ENCODE peak calls at places on chromosomes 13 and 19, in ten cellular contexts. B is H1, T is tibial nerve, Q is HepG2, H is transverse colon, M is A549, F is stomach, W is ovary, C is K562, U is upper lobe of left lung. G is an unnamed sample.

GRCh38 chr19:29115181-29115580 is 97.8 kb downstream of the UQCRFS1 start:
- DNase-seq in U (no peak), T (no peak), W (no peak), B (no peak), H (no peak), C (no peak), F (no peak), M (no peak), Q (no peak), G (no peak)

GRCh38 chr13:78499802-78500201 is 103.5 kb downstream of the POU4F1 start:
- DNase-seq in M (no peak), C (no peak), T (no peak), W (no peak), H (no peak), F (no peak), U (no peak), B (no peak), Q (no peak), G (no peak)

GRCh38 chr19:30731596-30731995 is 359.4 kb downstream of the ZNF536 start:
- DNase-seq in H (no peak), T (no peak), W (no peak), B (no peak), U (peak), M (no peak), C (no peak), Q (no peak), F (no peak), G (no peak)

GRCh38 chr13:52785721-52786120 is 46.1 kb upstream of the CNMD start:
- DNase-seq in H (no peak), U (no peak), F (no peak), W (no peak), C (no peak), M (no peak), B (no peak), T (no peak), Q (no peak), G (no peak)

GRCh38 chr13:93797463-93797862 is 570.9 kb downstream of the GPC6 start:
- DNase-seq in W (no peak), M (no peak), C (no peak), U (no peak), T (no peak), B (no peak), Q (no peak), F (no peak), H (no peak), G (no peak)

GRCh38 chr13:32650705-32651311 is 64.6 kb downstream of the PDS5B start:
- DNase-seq in H (peak), Q (peak), T (peak), W (no peak), F (peak), C (peak), U (no peak), M (peak), B (no peak), G (no peak)

GRCh38 chr13:62113145-62113544 is 697.5 kb upstream of the PCDH20 start:
- DNase-seq in Q (no peak), M (no peak), F (no peak), C (no peak), B (no peak), H (no peak), W (no peak), U (no peak), T (no peak), G (no peak)

GRCh38 chr13:51873419-51873818 is 11.7 kb downstream of the CCDC70 start:
- DNase-seq in B (no peak), C (no peak), F (no peak), H (no peak), T (no peak), U (no peak), W (no peak), M (no peak), Q (no peak), G (peak)

GRCh38 chr19:44807652-44808462 is 1.0 kb upstream of the BCAM start:
- DNase-seq in C (peak), U (no peak), W (peak), Q (peak), M (peak), F (peak), T (peak), B (peak), H (peak), G (no peak)

GRCh38 chr13:38908574-38908973 is 82.1 kb downstream of the STOML3 start:
- DNase-seq in H (no peak), T (no peak), B (no peak), C (no peak), F (no peak), Q (no peak), U (no peak), M (no peak), W (no peak), G (no peak)

GRCh38 chr13:39370554-39370953 is 232.4 kb downstream of the LHFPL6 start:
- DNase-seq in U (no peak), F (no peak), B (no peak), M (no peak), Q (no peak), T (no peak), H (no peak), W (no peak), C (no peak), G (no peak)

GRCh38 chr13:35953537-35954206 is 177.5 kb downstream of the DCLK1 start:
- DNase-seq in U (no peak), Q (peak), C (peak), B (peak), M (peak), F (peak), W (peak), H (peak), T (peak), G (peak)

GRCh38 chr19:47414469-47414868 is 4.9 kb downstream of the MEIS3 start:
- DNase-seq in H (no peak), C (peak), F (no peak), W (no peak), U (peak), T (no peak), B (no peak), Q (peak), M (no peak), G (no peak)

GRCh38 chr13:22091222-22091970 is 420.5 kb downstream of the FGF9 start:
- DNase-seq in C (no peak), Q (no peak), M (no peak), T (peak), U (no peak), B (no peak), F (no peak), W (no peak), H (no peak), G (no peak)

GRCh38 chr13:113113846-113114271 is 8.3 kb downstream of the F7 start:
- DNase-seq in W (no peak), H (peak), F (no peak), C (no peak), T (no peak), M (no peak), B (no peak), Q (no peak), U (no peak), G (no peak)

GRCh38 chr13:50580684-50581305 is 262.7 kb downstream of the DLEU7 start:
- DNase-seq in F (no peak), Q (no peak), C (no peak), M (no peak), H (no peak), B (no peak), U (no peak), W (no peak), T (no peak), G (no peak)

GRCh38 chr19:28468701-28469459 is 744.1 kb downstream of the UQCRFS1 start:
- DNase-seq in T (no peak), W (no peak), Q (no peak), U (peak), B (no peak), F (no peak), M (no peak), H (peak), C (no peak), G (no peak)

GRCh38 chr13:50713849-50714248 is 129.6 kb downstream of the DLEU7 start:
- DNase-seq in F (no peak), U (peak), H (peak), C (no peak), M (no peak), W (no peak), Q (no peak), T (peak), B (no peak), G (no peak)

GRCh38 chr13:67259208-67259607 is 29.1 kb upstream of the PCDH9 start:
- DNase-seq in C (no peak), U (no peak), W (no peak), M (no peak), B (no peak), F (no peak), Q (no peak), H (no peak), T (no peak), G (no peak)

GRCh38 chr13:62779146-62779545 is 1363.5 kb upstream of the PCDH20 start:
- DNase-seq in T (no peak), H (no peak), U (no peak), F (no peak), B (no peak), W (no peak), Q (no peak), M (no peak), C (no peak), G (no peak)

GRCh38 chr19:35404879-35405622 is 34.2 kb downstream of the GPR42 start:
- DNase-seq in W (no peak), M (peak), C (peak), H (peak), T (no peak), Q (peak), F (peak), U (no peak), B (no peak), G (no peak)

GRCh38 chr19:50722248-50723013 is 733 bp upstream of the CLEC11A start:
- DNase-seq in F (no peak), B (no peak), W (no peak), T (no peak), C (no peak), H (no peak), Q (no peak), M (no peak), U (no peak), G (no peak)

GRCh38 chr13:29105779-29106178 is 285.6 kb downstream of the MTUS2 start:
- DNase-seq in C (peak), U (no peak), F (no peak), H (no peak), Q (no peak), B (no peak), T (no peak), W (no peak), M (peak), G (no peak)

GRCh38 chr13:94967183-94968039 is 255.1 kb upstream of the SOX21 start:
- DNase-seq in H (no peak), W (peak), Q (no peak), M (peak), F (peak), B (no peak), U (peak), C (peak), T (no peak), G (no peak)

GRCh38 chr13:75135325-75135825 is 346.6 kb downstream of the TBC1D4 start:
- DNase-seq in C (no peak), Q (no peak), H (no peak), T (no peak), U (no peak), F (no peak), W (no peak), B (no peak), M (no peak), G (no peak)

GRCh38 chr13:28467034-28467433 is 27.9 kb downstream of the FLT1 start:
- DNase-seq in B (no peak), M (no peak), F (no peak), H (no peak), T (no peak), W (no peak), U (no peak), C (no peak), Q (no peak), G (no peak)

GRCh38 chr19:10431943-10432735 is 11.8 kb downstream of the PDE4A start:
- DNase-seq in H (peak), W (no peak), M (no peak), B (no peak), Q (no peak), C (peak), F (peak), U (peak), T (peak), G (no peak)

GRCh38 chr13:68078874-68079273 is 848.7 kb upstream of the PCDH9 start:
- DNase-seq in B (no peak), U (no peak), H (no peak), C (no peak), M (no peak), W (no peak), T (no peak), Q (no peak), F (no peak), G (no peak)

GRCh38 chr19:16118489-16119033 is 6.9 kb downstream of the RAB8A start:
- DNase-seq in T (no peak), W (no peak), U (no peak), Q (no peak), F (peak), B (no peak), C (no peak), M (no peak), H (peak), G (no peak)

GRCh38 chr19:17576758-17577532 is 21.5 kb downstream of the COLGALT1 start:
- DNase-seq in B (peak), U (peak), F (no peak), Q (no peak), H (peak), W (peak), T (peak), M (peak), C (peak), G (no peak)

GRCh38 chr19:1999856-2000515 is 15.5 kb downstream of the BTBD2 start:
- DNase-seq in H (no peak), C (no peak), U (peak), T (no peak), F (no peak), Q (no peak), W (no peak), B (no peak), M (no peak), G (no peak)

GRCh38 chr13:36736119-36736726 is 62.4 kb downstream of the SERTM1 start:
- DNase-seq in F (peak), Q (peak), B (no peak), M (peak), C (peak), H (peak), T (peak), U (no peak), W (peak), G (no peak)

GRCh38 chr19:33297401-33298145 is 4.8 kb downstream of the CEBPA start:
- DNase-seq in H (no peak), B (no peak), Q (no peak), T (no peak), M (no peak), F (no peak), U (no peak), W (no peak), C (no peak), G (no peak)

DNA sequence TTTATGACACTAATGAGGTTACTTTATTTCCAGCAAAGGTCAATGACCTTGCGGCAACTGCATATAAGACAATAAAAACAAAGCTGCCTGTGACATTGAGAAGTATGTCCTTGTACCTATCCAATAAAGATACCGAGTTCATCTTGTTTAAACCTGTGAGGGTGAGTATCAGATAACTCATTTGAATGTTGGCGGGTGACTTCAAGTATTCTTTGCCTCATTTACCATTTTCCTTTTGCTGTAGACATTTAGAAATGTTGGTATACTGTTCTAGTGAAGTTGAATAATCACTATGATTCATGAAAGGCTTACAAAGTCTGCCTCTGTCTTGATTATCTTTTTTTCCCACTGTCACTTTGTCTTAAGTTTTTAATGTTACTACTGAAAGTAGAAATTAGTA is 65.0 kb downstream of the COG3 start:
- DNase-seq in C (no peak), M (no peak), T (no peak), U (no peak), Q (no peak), H (no peak), F (no peak), W (no peak), B (no peak), G (no peak)
- TF ChIP-seq EP300 in C (no peak), M (no peak), T (no peak), U (no peak), Q (no peak), H (no peak), F (no peak), W (no peak), B (no peak), G (no peak)

DNA sequence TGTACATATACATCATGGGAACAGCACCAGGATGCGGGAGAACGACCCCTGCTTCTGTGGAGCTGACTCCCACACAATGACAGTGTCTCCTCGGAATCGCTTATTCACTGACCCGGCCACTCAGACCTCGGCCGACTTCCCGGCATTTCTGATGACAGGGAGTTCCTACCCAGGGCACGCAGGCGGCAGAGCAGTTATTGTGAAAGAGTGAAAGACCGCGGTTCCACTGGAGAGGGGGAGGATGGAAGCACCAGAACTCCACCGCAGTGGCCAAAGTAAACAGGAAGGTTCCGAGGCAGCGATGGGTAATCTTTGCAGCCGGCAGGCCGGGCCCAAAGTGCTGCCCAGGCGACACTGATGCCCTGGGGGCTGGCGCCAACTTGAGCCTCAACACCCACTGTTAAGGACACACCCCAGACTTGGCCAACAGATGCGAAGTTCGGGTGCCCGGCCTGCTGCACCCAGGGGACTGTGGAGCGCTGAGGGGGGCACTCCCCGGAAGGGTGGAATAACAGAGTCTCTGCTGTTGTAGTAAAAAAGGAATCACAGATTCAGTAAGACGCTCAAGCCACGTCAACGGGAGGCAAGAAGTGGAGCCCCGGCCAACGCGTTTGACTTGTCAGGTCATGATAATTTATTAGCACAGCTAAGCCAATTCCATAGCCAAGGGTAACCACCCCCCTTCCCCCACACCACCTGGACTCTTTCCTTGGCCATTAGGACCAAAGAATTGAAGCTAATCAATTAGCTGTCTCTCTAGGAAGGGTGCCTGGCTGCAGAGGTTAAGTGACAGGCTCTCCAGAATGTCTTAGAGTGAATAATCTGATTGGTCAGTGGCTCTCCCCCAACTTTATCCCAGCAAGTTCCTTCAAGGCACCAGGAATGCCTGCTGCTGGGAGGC is 5.8 kb downstream of the MLLT1 start:
- DNase-seq in T (peak), Q (peak), M (no peak), C (peak), F (peak), U (peak), H (peak), B (no peak), W (peak), G (peak)
- TF ChIP-seq POLR2A in T (no peak), Q (no peak), M (no peak), C (no peak), F (no peak), U (no peak), H (peak), B (no peak), W (no peak), G (no peak)

DNA sequence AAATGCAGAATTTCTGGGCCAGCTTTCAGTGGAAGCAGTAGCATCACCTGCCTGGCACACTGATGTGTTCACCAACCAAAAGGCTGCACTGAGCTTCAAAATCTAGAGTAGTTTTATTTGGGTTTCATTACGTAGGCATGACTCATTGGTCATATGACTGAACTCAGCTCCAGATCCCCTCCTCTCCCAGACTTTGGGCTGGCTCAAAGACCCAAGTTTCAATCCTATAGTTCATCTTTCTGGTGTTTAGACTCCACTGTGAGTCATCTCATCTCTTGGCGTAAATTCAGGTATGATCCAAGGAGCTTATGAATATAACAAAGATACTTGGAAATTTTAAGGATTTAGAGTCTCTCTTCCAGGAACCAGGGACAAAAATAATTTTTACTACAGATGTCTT is 17.7 kb downstream of the ZMYM5 start:
- DNase-seq in M (peak), T (no peak), U (no peak), C (peak), W (peak), F (no peak), B (no peak), H (no peak), Q (peak), G (no peak)
- H3K27ac ChIP-seq in M (peak), T (no peak), U (no peak), C (no peak), W (peak), F (peak), B (no peak), H (peak), Q (no peak), G (peak)

GRCh38 chr13:45773236-45773635 is 71.1 kb downstream of the CBY2 start:
- DNase-seq in W (no peak), M (no peak), B (no peak), F (no peak), Q (no peak), H (no peak), C (no peak), T (no peak), U (no peak), G (no peak)

GRCh38 chr13:45769072-45769471 is 67.0 kb downstream of the CBY2 start:
- DNase-seq in W (no peak), T (no peak), M (no peak), C (no peak), F (no peak), H (no peak), B (no peak), Q (no peak), U (no peak), G (no peak)

GRCh38 chr13:45770886-45771285 is 68.8 kb downstream of the CBY2 start:
- DNase-seq in B (no peak), C (no peak), Q (no peak), F (no peak), W (no peak), T (no peak), U (no peak), H (no peak), M (no peak), G (no peak)

GRCh38 chr13:45765464-45765863 is 63.3 kb downstream of the CBY2 start:
- DNase-seq in C (no peak), B (no peak), W (no peak), Q (no peak), H (no peak), F (no peak), U (no peak), T (no peak), M (no peak), G (no peak)

GRCh38 chr13:45768668-45769067 is 66.5 kb downstream of the CBY2 start:
- DNase-seq in U (no peak), C (no peak), T (no peak), B (no peak), M (no peak), W (no peak), Q (no peak), F (no peak), H (no peak), G (no peak)
- TF ChIP-seq EP300 in U (no peak), C (no peak), T (no peak), B (no peak), M (no peak), W (no peak), Q (no peak), F (no peak), H (no peak), G (no peak)

GRCh38 chr19:12774588-12775555 is at the start of gene HOOK2:
- DNase-seq in H (peak), T (peak), M (no peak), U (peak), B (no peak), F (peak), C (no peak), W (no peak), Q (no peak), G (no peak)
- TF ChIP-seq POLR2A in H (peak), T (no peak), M (no peak), U (no peak), B (peak), F (no peak), C (peak), W (peak), Q (peak), G (no peak)

G was measured in esophagus muscularis mucosa.